ENCODE peak calls at places on chromosomes 13 and 19, in four cellular contexts. H is GM12878, G is K562, Z is HepG2. M is an unnamed sample.

GRCh38 chr19:49553451-49554271 is 25.9 kb downstream of the RCN3 start:
- DNase-seq in G (no peak), Z (peak; percentile 79), H (no peak), M (no peak)

GRCh38 chr13:113526466-113527220 is 36.1 kb upstream of the DCUN1D2 start:
- DNase-seq in Z (no peak), G (no peak), H (no peak), M (no peak)

GRCh38 chr19:35123573-35123972 is 8.0 kb downstream of the FXYD3 start:
- DNase-seq in G (no peak), H (no peak), Z (no peak), M (no peak)

GRCh38 chr13:94169783-94170513 is 309.5 kb downstream of the DCT start:
- DNase-seq in Z (no peak), H (no peak), G (no peak), M (no peak)

GRCh38 chr19:13873776-13874515 is 3.0 kb upstream of the NANOS3 start:
- DNase-seq in Z (no peak), H (no peak), G (no peak), M (no peak)

GRCh38 chr13:112785419-112785856 is 95.6 kb downstream of the ATP11A start:
- DNase-seq in Z (no peak), H (no peak), G (no peak), M (no peak)

GRCh38 chr13:74573654-74574053 is 439.4 kb upstream of the KLF12 start:
- DNase-seq in H (no peak), Z (peak; percentile 3), G (no peak), M (peak; percentile 68)

GRCh38 chr13:25085125-25085742 is 10.7 kb upstream of the PABPC3 start:
- DNase-seq in H (no peak), G (no peak), Z (peak; percentile 23), M (no peak)

GRCh38 chr13:75226755-75227435 is 255.1 kb downstream of the TBC1D4 start:
- DNase-seq in Z (no peak), H (no peak), G (no peak), M (no peak)

GRCh38 chr19:861756-862528 is 2.5 kb downstream of the CFD start:
- DNase-seq in H (no peak), G (peak; percentile 94), Z (peak; percentile 41), M (peak; percentile 91)

GRCh38 chr19:793775-794174 is 3.5 kb upstream of the PTBP1 start:
- DNase-seq in H (no peak), G (no peak), Z (no peak), M (no peak)

GRCh38 chr13:33185853-33186252 is 99.7 kb downstream of the STARD13 start:
- DNase-seq in G (no peak), Z (no peak), H (no peak), M (no peak)

GRCh38 chr13:95784891-95785290 is 108.0 kb downstream of the DNAJC3 start:
- DNase-seq in Z (no peak), H (no peak), G (no peak), M (no peak)

GRCh38 chr19:49469828-49470614 is 4.0 kb upstream of the FLT3LG start:
- DNase-seq in G (no peak), H (peak; percentile 84), Z (no peak), M (no peak)

GRCh38 chr13:54845351-54845965 is 1816.8 kb downstream of the OLFM4 start:
- DNase-seq in H (no peak), Z (no peak), G (no peak), M (no peak)

GRCh38 chr19:53991224-53992113 is at the start of gene CACNG6:
- DNase-seq in G (no peak), Z (no peak), H (no peak), M (no peak)

GRCh38 chr13:25252229-25252628 is 35.1 kb downstream of the MTMR6 start:
- DNase-seq in Z (no peak), G (no peak), H (no peak), M (no peak)

GRCh38 chr13:78674638-78675037 is 15.7 kb upstream of the OBI1 start:
- DNase-seq in H (no peak), G (no peak), Z (no peak), M (no peak)

GRCh38 chr13:23736541-23736940 is 152.7 kb downstream of the MIPEP start:
- DNase-seq in G (no peak), Z (no peak), H (no peak), M (no peak)

GRCh38 chr13:42075517-42075916 is 27.1 kb downstream of the DGKH start:
- DNase-seq in G (no peak), H (no peak), Z (no peak), M (no peak)

GRCh38 chr19:37007587-37008220 is 70.5 kb upstream of the ZNF420 start:
- DNase-seq in Z (no peak), G (peak; percentile 53), H (no peak), M (no peak)

GRCh38 chr13:85603735-85604134 is 195.5 kb downstream of the SLITRK6 start:
- DNase-seq in Z (no peak), G (no peak), H (no peak), M (no peak)

GRCh38 chr13:94595006-94595942 is 678 bp downstream of the TGDS start:
- DNase-seq in Z (no peak), G (peak; percentile 14), H (no peak), M (no peak)

GRCh38 chr13:114125589-114125988 is 6.8 kb downstream of the RASA3 start:
- DNase-seq in Z (no peak), G (no peak), H (no peak), M (no peak)

GRCh38 chr19:56566904-56567273 is 379 bp upstream of the ZNF470 start:
- DNase-seq in Z (no peak), G (no peak), H (no peak), M (no peak)

GRCh38 chr19:12325690-12326089 is 7.7 kb downstream of the ZNF563 start:
- DNase-seq in Z (peak; percentile 75), G (no peak), H (no peak), M (no peak)

GRCh38 chr13:73731564-73731963 is 402.6 kb downstream of the KLF12 start:
- DNase-seq in H (no peak), Z (no peak), G (no peak), M (no peak)

GRCh38 chr19:7506385-7507328 is 9.2 kb upstream of the ZNF358 start:
- DNase-seq in H (no peak), G (peak; percentile 82), Z (peak; percentile 52), M (peak; percentile 98)

GRCh38 chr13:98276486-98276885 is 99.4 kb upstream of the RNF113B start:
- DNase-seq in Z (no peak), G (no peak), H (no peak), M (no peak)

GRCh38 chr19:41106177-41106576 is 8.1 kb upstream of the CYP2F1 start:
- DNase-seq in G (no peak), H (no peak), Z (no peak), M (no peak)

GRCh38 chr19:27679399-27679798 is 1533.6 kb downstream of the UQCRFS1 start:
- DNase-seq in G (no peak), Z (no peak), H (no peak), M (no peak)

GRCh38 chr19:10863107-10863700 is 8.1 kb upstream of the CARM1 start:
- DNase-seq in Z (peak; percentile 56), H (no peak), G (peak; percentile 19), M (no peak)

GRCh38 chr19:40663712-40664692 is 26.4 kb downstream of the NUMBL start:
- DNase-seq in H (no peak), Z (no peak), G (peak; percentile 84), M (no peak)

GRCh38 chr13:33388254-33388998 is 102.9 kb upstream of the STARD13 start:
- DNase-seq in G (no peak), Z (no peak), H (no peak), M (no peak)

GRCh38 chr19:15283141-15283885 is 49.0 kb downstream of the BRD4 start:
- DNase-seq in G (no peak), H (no peak), Z (no peak), M (no peak)
- TF ChIP-seq ZNF274 in G (no peak), H (no peak), Z (no peak), M (no peak)

DNA sequence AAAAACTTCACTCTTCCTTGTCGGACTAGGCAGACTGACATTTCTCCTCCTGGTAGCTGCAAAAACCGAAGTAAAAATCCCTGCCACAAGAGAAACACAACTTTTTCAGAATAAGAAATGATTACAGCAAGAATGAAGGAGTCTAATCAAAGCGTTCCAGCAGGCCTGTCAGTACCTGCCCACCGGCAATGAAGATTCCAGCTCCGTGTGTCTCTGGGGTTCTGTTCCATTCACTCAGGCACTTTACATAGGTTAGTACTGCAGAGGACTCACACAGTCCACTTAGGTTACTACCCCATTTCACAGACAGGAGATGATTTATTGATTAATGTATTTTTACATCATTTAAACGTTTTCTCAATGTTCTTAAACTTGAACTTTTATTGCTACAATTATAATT is 275.5 kb downstream of the NHLRC3 start:
- DNase-seq in G (no peak), Z (no peak), H (no peak), M (no peak)
- H3K4me1 ChIP-seq in G (no peaks in the 10 kb centered on the region), Z (no peaks in the 10 kb centered on the region), H (no peaks in the 10 kb centered on the region), M (no peaks in the 10 kb centered on the region)

DNA sequence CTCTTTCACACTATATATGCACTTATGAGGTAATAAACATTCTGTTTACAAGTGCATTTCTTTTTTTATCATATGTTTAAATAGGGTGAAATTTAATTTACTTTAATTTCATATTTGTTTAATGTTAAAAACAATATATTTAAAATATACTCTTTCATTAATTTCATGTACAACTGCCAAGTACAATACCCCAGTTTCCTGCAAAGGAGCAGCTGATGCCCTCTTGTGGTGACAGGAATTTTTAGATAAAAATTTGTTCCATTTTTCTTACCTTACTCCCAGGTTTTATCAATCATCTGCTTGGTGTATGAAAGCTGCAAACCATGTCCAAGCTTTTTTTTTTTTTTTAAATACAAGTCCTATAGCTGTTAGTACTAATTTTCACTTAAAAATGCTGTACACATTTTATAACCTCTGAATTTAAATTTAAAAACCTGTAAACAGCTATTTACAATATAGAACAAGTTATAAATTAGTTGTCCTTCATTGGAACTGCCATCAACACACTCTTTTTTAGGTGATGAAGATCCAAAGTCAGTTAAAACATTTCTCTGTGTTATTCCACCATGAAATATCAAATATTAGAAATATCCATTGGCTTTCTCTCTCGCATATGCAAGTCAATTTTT is 4.9 kb downstream of the PCDH20 start:
- DNase-seq in H (no peak), Z (peak; percentile 5), G (no peak), M (no peak)
- TF ChIP-seq CBX5 in H (no peak), Z (no peak), G (no peak), M (no peak)

GRCh38 chr13:91375119-91375729 is 23.2 kb upstream of the GPC5 start:
- DNase-seq in H (no peak), Z (no peak), G (peak; percentile 79), M (no peak)
- TF ChIP-seq ZNF274 in H (no peak), Z (no peak), G (no peak), M (no peak)

GRCh38 chr19:2540251-2540645 is 64.3 kb downstream of the GADD45B start:
- DNase-seq in Z (no peak), H (no peak), G (no peak), M (no peak)

GRCh38 chr19:2537544-2537943 is 61.6 kb downstream of the GADD45B start:
- DNase-seq in Z (no peak), G (no peak), H (no peak), M (no peak)

GRCh38 chr19:2536461-2536860 is 60.5 kb downstream of the GADD45B start:
- DNase-seq in Z (no peak), G (no peak), H (no peak), M (no peak)

GRCh38 chr19:2540646-2541454 is 64.9 kb downstream of the GADD45B start:
- DNase-seq in Z (peak; percentile 95), G (no peak), H (no peak), M (peak; percentile 96)

GRCh38 chr19:2538096-2538757 is 62.3 kb downstream of the GADD45B start:
- DNase-seq in G (no peak), H (no peak), Z (no peak), M (no peak)
- H3K4me1 ChIP-seq in G (peaks cover 8% of the 10 kb centered on the region), H (peaks cover 7% of the 10 kb centered on the region), Z (peaks cover 72% of the 10 kb centered on the region), M (peaks cover 14% of the 10 kb centered on the region)

GRCh38 chr13:30165791-30166190 is 141.6 kb downstream of the KATNAL1 start:
- DNase-seq in Z (no peak), G (no peak), H (no peak), M (no peak)
- TF ChIP-seq CBX5 in Z (no peak), G (no peak), H (no peak), M (no peak)

GRCh38 chr19:19539738-19540703 is 2.0 kb downstream of the CILP2 start:
- DNase-seq in G (peak; percentile 97), Z (no peak), H (no peak), M (peak; percentile 81)
- TF ChIP-seq ZNF274 in G (no peak), Z (no peak), H (no peak), M (no peak)